ENCODE peak calls at places on chromosomes 13 and 19, in seven cellular contexts. H is endothelial cell of umbilical vein, F is tibial nerve, V is cardiac muscle cell, Y is A673, I is heart right ventricle, A is MM.1S. P is an unnamed sample. For H3K4me1, the result is how much of the 10 kb centered on the place peaks cover.

GRCh38 chr13:49669735-49670309 is 21.5 kb downstream of the EBPL start:
- DNase-seq in Y (peak), F (no peak), V (peak), I (peak), H (peak), A (peak), P (peak)

GRCh38 chr13:56187331-56187730 is 953.4 kb upstream of the PRR20A start:
- DNase-seq in F (no peak), A (no peak), H (no peak), V (no peak), Y (no peak), I (no peak), P (no peak)

GRCh38 chr13:33611016-33611805 is 206.7 kb upstream of the RFC3 start:
- DNase-seq in F (peak), H (peak), A (no peak), V (peak), Y (peak), I (peak), P (peak)

GRCh38 chr19:52527134-52527953 is at the start of gene ZNF808:
- DNase-seq in V (peak), F (peak), A (peak), I (peak), H (peak), Y (peak), P (peak)

GRCh38 chr13:84641491-84641890 is 759.2 kb upstream of the SLITRK1 start:
- DNase-seq in F (no peak), V (no peak), I (no peak), Y (no peak), A (no peak), H (no peak), P (no peak)

GRCh38 chr19:55930996-55931515 is 1.1 kb downstream of the NLRP13 start:
- DNase-seq in F (no peak), H (no peak), V (no peak), Y (no peak), A (no peak), I (no peak), P (no peak)

GRCh38 chr19:6577410-6578125 is 13.4 kb downstream of the CD70 start:
- DNase-seq in V (no peak), I (no peak), A (peak), F (no peak), H (peak), Y (peak), P (no peak)

GRCh38 chr19:55147408-55148251 is 1.4 kb downstream of the TNNT1 start:
- DNase-seq in F (no peak), H (no peak), A (no peak), V (no peak), I (no peak), Y (no peak), P (no peak)

GRCh38 chr19:7099597-7099921 is 30.1 kb downstream of the ZNF557 start:
- DNase-seq in I (no peak), Y (no peak), F (no peak), A (no peak), V (no peak), H (no peak), P (no peak)

GRCh38 chr19:17855333-17856152 is 4.2 kb upstream of the RPL18A start:
- DNase-seq in I (peak), A (peak), F (peak), V (peak), Y (peak), H (peak), P (peak)

GRCh38 chr13:20828540-20829364 is 55.0 kb upstream of the EEF1AKMT1 start:
- DNase-seq in A (peak), V (peak), Y (peak), H (peak), I (no peak), F (no peak), P (peak)

GRCh38 chr13:47334173-47334572 is 437.3 kb upstream of the HTR2A start:
- DNase-seq in Y (no peak), V (peak), A (no peak), F (no peak), H (no peak), I (no peak), P (peak)

GRCh38 chr13:30727491-30728350 is 7.6 kb upstream of the ALOX5AP start:
- DNase-seq in Y (no peak), I (no peak), H (no peak), A (no peak), V (no peak), F (no peak), P (no peak)

GRCh38 chr19:3118232-3119070 is 17.4 kb upstream of the GNA15 start:
- DNase-seq in H (no peak), Y (no peak), V (no peak), I (no peak), F (no peak), A (no peak), P (no peak)

GRCh38 chr13:61485128-61485765 is 69.6 kb upstream of the PCDH20 start:
- DNase-seq in H (no peak), Y (no peak), V (no peak), I (no peak), F (no peak), A (peak), P (no peak)

GRCh38 chr19:28618504-28618903 is 594.4 kb downstream of the UQCRFS1 start:
- DNase-seq in Y (no peak), A (no peak), V (no peak), H (no peak), F (no peak), I (no peak), P (no peak)

GRCh38 chr13:45545686-45546409 is 69.7 kb downstream of the ERICH6B start:
- DNase-seq in F (no peak), I (no peak), A (no peak), Y (no peak), V (no peak), H (no peak), P (no peak)

GRCh38 chr19:54434112-54434861 is 14.7 kb upstream of the LENG8 start:
- DNase-seq in H (no peak), V (no peak), I (no peak), Y (no peak), F (no peak), A (no peak), P (no peak)

GRCh38 chr19:47436712-47437401 is 17.5 kb upstream of the MEIS3 start:
- DNase-seq in Y (peak), H (peak), A (peak), F (peak), I (peak), V (peak), P (peak)

GRCh38 chr19:18764591-18765051 is 26.5 kb downstream of the COMP start:
- DNase-seq in Y (no peak), V (no peak), F (no peak), H (no peak), A (no peak), I (no peak), P (no peak)

GRCh38 chr19:47036233-47036651 is 12.2 kb downstream of the TMEM160 start:
- DNase-seq in F (no peak), I (no peak), Y (no peak), H (no peak), V (no peak), A (peak), P (no peak)

GRCh38 chr13:30002577-30002976 is 152.2 kb upstream of the UBL3 start:
- DNase-seq in H (no peak), A (no peak), F (no peak), Y (no peak), I (no peak), V (peak), P (no peak)

GRCh38 chr13:112839347-112840105 is 129.5 kb upstream of the MCF2L start:
- DNase-seq in A (no peak), H (no peak), V (peak), Y (no peak), F (no peak), I (no peak), P (no peak)

GRCh38 chr13:100098445-100099116 is 9.7 kb downstream of the PCCA start:
- DNase-seq in H (no peak), F (no peak), I (no peak), Y (no peak), V (peak), A (no peak), P (no peak)

GRCh38 chr19:23547816-23548430 is 139.1 kb downstream of the ZNF675 start:
- DNase-seq in A (no peak), H (no peak), I (no peak), Y (no peak), V (no peak), F (no peak), P (no peak)

GRCh38 chr13:85864963-85865530 is 65.8 kb upstream of the SLITRK6 start:
- DNase-seq in Y (peak), V (peak), H (no peak), A (peak), F (no peak), I (no peak), P (no peak)

GRCh38 chr19:6772028-6772865 is at the start of gene VAV1:
- DNase-seq in V (no peak), H (no peak), I (peak), Y (peak), F (no peak), A (peak), P (no peak)

GRCh38 chr19:45876411-45877197 is 9.3 kb downstream of the IRF2BP1 start:
- DNase-seq in F (no peak), A (no peak), Y (no peak), V (peak), I (peak), H (peak), P (no peak)

GRCh38 chr19:40744554-40745401 is 5.5 kb downstream of the ACTMAP start:
- DNase-seq in F (no peak), V (no peak), Y (no peak), I (no peak), A (no peak), H (no peak), P (no peak)
- TF ChIP-seq CTCF in F (no peak), V (no peak), Y (peak), I (no peak), A (no peak), H (no peak), P (no peak)

GRCh38 chr19:16071072-16071691 is 5.1 kb upstream of the TPM4 start:
- DNase-seq in I (no peak), A (no peak), H (no peak), Y (no peak), F (no peak), V (no peak), P (no peak)
- H3K4me1 ChIP-seq in I (under half), A (under half), H (half or more), Y (under half), F (under half), V (under half), P (under half)

GRCh38 chr13:98448642-98448928 is 128.3 kb downstream of the STK24 start:
- DNase-seq in Y (no peak), F (no peak), V (no peak), H (no peak), A (no peak), I (no peak), P (no peak)
- TF ChIP-seq CTCF in Y (no peak), F (no peak), V (no peak), H (no peak), A (no peak), I (no peak), P (no peak)

GRCh38 chr13:110277357-110277950 is 29.5 kb downstream of the COL4A1 start:
- DNase-seq in I (no peak), H (no peak), V (no peak), Y (no peak), A (no peak), F (no peak), P (no peak)

GRCh38 chr13:110276553-110276950 is 30.4 kb downstream of the COL4A1 start:
- DNase-seq in V (no peak), F (no peak), H (no peak), Y (no peak), A (no peak), I (no peak), P (no peak)

GRCh38 chr13:110274687-110275086 is 32.3 kb downstream of the COL4A1 start:
- DNase-seq in Y (peak), A (no peak), H (no peak), I (no peak), V (no peak), F (no peak), P (peak)

GRCh38 chr13:110273254-110273653 is 33.7 kb downstream of the COL4A1 start:
- DNase-seq in Y (no peak), A (no peak), F (no peak), H (no peak), I (no peak), V (no peak), P (no peak)

GRCh38 chr13:110275931-110276552 is 30.9 kb downstream of the COL4A1 start:
- DNase-seq in A (no peak), V (no peak), H (no peak), F (peak), I (no peak), Y (peak), P (peak)
- H3K4me1 ChIP-seq in A (under half), V (under half), H (under half), F (under half), I (half or more), Y (under half), P (under half)

DNA sequence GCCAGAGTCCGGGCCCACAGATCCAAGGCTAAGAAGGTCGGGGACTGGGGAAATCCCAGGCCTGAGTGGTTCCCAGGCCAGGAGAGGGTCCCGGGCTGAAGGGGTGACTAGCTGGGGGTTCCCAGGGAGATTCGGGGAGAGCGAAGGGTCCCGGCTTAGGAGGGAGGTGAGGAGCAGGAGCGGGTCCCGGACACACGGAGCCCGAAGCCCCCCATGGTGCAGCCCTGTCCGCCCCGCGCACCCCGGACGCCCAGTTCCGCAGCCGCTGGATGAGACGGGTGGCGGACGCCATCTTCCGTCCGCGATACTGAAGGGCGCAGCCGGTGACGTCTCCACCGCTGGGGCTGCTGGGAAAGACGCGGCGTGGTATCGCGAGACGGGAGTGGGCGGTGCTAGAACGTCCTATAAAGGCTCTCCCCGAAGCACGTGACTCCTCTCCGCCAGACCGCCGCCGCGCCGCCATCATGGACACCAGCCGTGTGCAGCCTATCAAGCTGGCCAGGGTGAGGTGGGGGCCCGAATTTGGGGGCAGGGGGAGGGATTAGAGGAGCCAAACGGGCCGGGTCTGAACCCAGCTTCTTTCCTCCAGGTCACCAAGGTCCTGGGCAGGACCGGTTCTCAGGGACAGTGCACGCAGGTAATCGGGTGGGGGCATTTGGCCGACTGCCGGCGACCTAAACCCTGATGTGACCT is at the start of the genes NDUFA7 and RPS28:
- DNase-seq in A (peak), Y (peak), V (peak), F (peak), I (peak), H (peak), P (peak)
- TF ChIP-seq CTCF in A (peak), Y (no peak), V (peak), F (peak), I (peak), H (no peak), P (peak)

GRCh38 chr13:98214707-98215106 is 37.6 kb upstream of the RNF113B start:
- DNase-seq in H (no peak), F (no peak), Y (no peak), I (no peak), V (no peak), A (no peak), P (no peak)
- H3K4me1 ChIP-seq in H (under half), F (under half), Y (half or more), I (under half), V (under half), A (under half), P (under half)

GRCh38 chr19:33953592-33953991 is 156.9 kb downstream of the KCTD15 start:
- DNase-seq in Y (no peak), F (no peak), I (no peak), A (no peak), H (peak), V (no peak), P (no peak)
- TF ChIP-seq CTCF in Y (no peak), F (no peak), I (peak), A (no peak), H (no peak), V (no peak), P (no peak)

GRCh38 chr13:114061047-114061446 is 71.4 kb downstream of the RASA3 start:
- DNase-seq in V (no peak), F (no peak), Y (no peak), A (no peak), I (no peak), H (no peak), P (no peak)
- H3K4me1 ChIP-seq in V (under half), F (half or more), Y (under half), A (under half), I (half or more), H (under half), P (under half)

DNA sequence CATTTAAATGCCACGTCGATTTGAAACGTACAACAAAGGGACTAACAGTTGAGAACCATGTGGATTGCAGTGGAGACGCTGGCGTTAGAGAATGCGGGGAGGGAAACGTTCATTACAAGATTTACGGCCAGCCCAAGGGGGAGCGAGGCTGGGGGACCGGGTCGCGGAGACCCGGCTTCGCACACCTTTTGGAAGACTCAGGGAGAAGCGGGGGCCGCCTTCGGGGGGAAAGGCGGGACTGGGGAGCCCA is 20.8 kb upstream of the OR10H1 start:
- DNase-seq in I (no peak), H (peak), Y (no peak), A (no peak), V (no peak), F (no peak), P (peak)
- TF ChIP-seq CTCF in I (no peak), H (no peak), Y (no peak), A (no peak), V (no peak), F (no peak), P (no peak)

GRCh38 chr13:69566104-69566716 is 541.4 kb upstream of the ATXN8OS start:
- DNase-seq in V (no peak), I (no peak), F (no peak), H (no peak), Y (no peak), A (no peak), P (no peak)

GRCh38 chr13:69567514-69567913 is 540.1 kb upstream of the ATXN8OS start:
- DNase-seq in V (no peak), A (no peak), I (no peak), F (no peak), Y (no peak), H (no peak), P (no peak)

GRCh38 chr13:69571606-69572323 is 535.9 kb upstream of the ATXN8OS start:
- DNase-seq in F (no peak), A (no peak), Y (no peak), I (no peak), V (no peak), H (no peak), P (no peak)
- H3K4me1 ChIP-seq in F (under half), A (under half), Y (under half), I (under half), V (under half), H (under half), P (under half)